ENCODE peak calls at places on chromosomes 1 and 21, in seven cellular contexts. C is K562, F is tibial artery, S is right cardiac atrium, K is mesenchymal stem cell, E is substantia nigra, U is tibial nerve. H is an unnamed sample.

GRCh38 chr1:150809651-150810050 is 1.6 kb upstream of the CTSK start:
- DNase-seq in C (no peak), F (no peak), S (no peak), K (peak), E (no peak), U (no peak), H (no peak)

GRCh38 chr1:89363196-89363595 is 663 bp upstream of the GBP6 start:
- DNase-seq in C (no peak), F (no peak), S (no peak), K (peak), E (no peak), U (no peak), H (no peak)

GRCh38 chr1:84853743-84854721 is 39.0 kb downstream of the LPAR3 start:
- DNase-seq in C (peak), F (no peak), S (no peak), K (peak), E (no peak), U (no peak), H (no peak)

GRCh38 chr1:225911207-225912130 is 12.6 kb downstream of the PYCR2 start:
- DNase-seq in C (no peak), F (peak), S (peak), K (peak), E (peak), U (peak), H (peak)

GRCh38 chr1:104665300-104665699 is 915.6 kb downstream of the AMY1C start:
- DNase-seq in C (no peak), F (no peak), S (no peak), K (no peak), E (no peak), U (no peak), H (no peak)

GRCh38 chr1:29519733-29520132 is 283.4 kb downstream of the PTPRU start:
- DNase-seq in C (no peak), F (peak), S (no peak), K (no peak), E (no peak), U (no peak), H (no peak)

GRCh38 chr1:37755290-37755689 is 9.6 kb downstream of the EPHA10 start:
- DNase-seq in C (no peak), F (no peak), S (no peak), K (no peak), E (no peak), U (no peak), H (no peak)

GRCh38 chr1:17214876-17215544 is 10.1 kb downstream of the PADI1 start:
- DNase-seq in C (no peak), F (no peak), S (no peak), K (no peak), E (no peak), U (no peak), H (no peak)

DNA sequence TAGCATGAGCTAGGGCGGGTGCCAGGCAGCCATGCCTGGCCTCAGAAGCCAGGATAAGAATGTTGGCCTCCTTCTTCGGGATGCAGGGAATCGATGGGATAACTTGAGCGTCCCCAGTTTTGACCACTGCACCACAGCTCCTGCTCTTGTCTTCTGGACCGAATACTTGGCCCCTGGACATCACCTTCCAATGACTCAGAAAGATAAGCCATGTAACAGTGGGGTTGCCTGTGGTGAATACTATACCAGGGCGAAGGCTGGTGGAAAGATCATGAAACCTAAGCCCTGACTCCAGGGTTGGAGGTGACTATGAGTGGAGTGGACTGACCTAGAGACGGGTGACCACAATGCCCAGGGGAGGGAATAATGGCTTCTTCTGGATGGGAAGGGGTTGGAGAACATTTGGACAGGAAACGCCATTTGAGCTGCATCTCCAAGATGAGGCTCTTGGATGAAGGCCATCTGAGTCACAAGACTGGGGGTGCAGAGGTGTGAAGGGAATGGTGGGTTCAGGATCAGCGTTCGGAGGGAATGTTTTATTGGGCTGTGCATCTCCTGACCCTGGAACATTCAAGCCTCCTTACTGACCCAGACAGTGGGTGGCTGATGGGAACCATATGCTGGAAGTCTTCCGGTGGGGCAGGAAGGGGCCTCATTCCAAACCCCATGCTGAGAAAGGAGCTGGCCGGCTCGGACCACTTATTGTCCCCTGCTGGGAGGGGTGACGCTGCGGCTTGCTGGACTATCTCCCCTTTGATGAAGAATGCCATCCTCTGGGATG is 18.5 kb upstream of the KCNE2 start:
- DNase-seq in C (no peak), F (no peak), S (no peak), K (peak), E (no peak), U (no peak), H (no peak)
- H3K27ac ChIP-seq in C (no peak), F (peak), S (peak), K (no peak), E (no peak), U (peak), H (peak)

GRCh38 chr1:57860931-57861600 is 437.2 kb upstream of the DAB1 start:
- DNase-seq in C (no peak), F (no peak), S (no peak), K (no peak), E (no peak), U (no peak), H (no peak)
- H3K27ac ChIP-seq in C (no peak), F (no peak), S (no peak), K (no peak), E (no peak), U (no peak), H (no peak)

GRCh38 chr1:155017946-155018316 is 15.3 kb downstream of the ZBTB7B start:
- DNase-seq in C (no peak), F (peak), S (no peak), K (no peak), E (no peak), U (no peak), H (no peak)
- H3K27ac ChIP-seq in C (peak), F (peak), S (peak), K (peak), E (peak), U (peak), H (peak)

GRCh38 chr1:227125929-227126545 is 185.9 kb downstream of the COQ8A start:
- DNase-seq in C (no peak), F (no peak), S (no peak), K (no peak), E (no peak), U (no peak), H (no peak)
- H3K27ac ChIP-seq in C (no peak), F (no peak), S (no peak), K (no peak), E (peak), U (no peak), H (no peak)

DNA sequence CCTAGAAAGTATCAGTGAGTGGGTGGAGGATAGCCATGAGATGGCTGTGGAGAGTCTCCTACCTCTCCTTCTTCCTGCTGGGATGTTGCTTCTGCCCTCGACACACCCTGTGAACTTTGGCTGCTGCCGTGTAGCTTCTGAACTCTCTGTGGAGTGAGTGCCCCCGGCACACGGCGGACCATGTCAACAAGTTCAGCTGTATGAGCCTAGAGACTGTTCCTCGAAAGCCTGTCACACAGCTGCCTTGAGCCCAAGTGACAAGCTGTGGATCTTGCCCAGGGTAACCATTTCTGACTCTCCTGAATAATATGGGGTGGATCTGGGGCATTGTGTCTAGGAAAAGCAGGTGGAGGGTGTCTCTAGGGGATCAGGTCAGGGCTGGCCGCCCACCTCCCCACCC is 143.2 kb downstream of the NOS1AP start:
- DNase-seq in C (no peak), F (no peak), S (no peak), K (no peak), E (no peak), U (no peak), H (no peak)
- H3K27ac ChIP-seq in C (no peak), F (no peak), S (no peak), K (no peak), E (no peak), U (peak), H (no peak)